ENCODE peak calls at places on chromosomes 3 and 15, in five cellular contexts. G, D, O, L and U are unnamed samples.

GRCh38 chr3:75192065-75192658 is 472.0 kb upstream of the FRG2C start:
- DNase-seq in G (peak), D (peak), O (no peak), L (no peak), U (peak)

GRCh38 chr15:48868549-48868948 is 9.4 kb upstream of the EID1 start:
- DNase-seq in G (peak), D (no peak), O (no peak), L (no peak), U (peak)

GRCh38 chr3:177061382-177061781 is 135.9 kb downstream of the TBL1XR1 start:
- DNase-seq in G (no peak), D (no peak), O (no peak), L (no peak), U (no peak)

GRCh38 chr3:197430961-197431910 is 124.5 kb downstream of the BDH1 start:
- DNase-seq in G (peak), D (no peak), O (no peak), L (no peak), U (peak)

GRCh38 chr15:90249123-90249863 is at the start of gene TTLL13:
- DNase-seq in G (peak), D (peak), O (peak), L (peak), U (peak)

GRCh38 chr3:42228796-42229195 is 37.2 kb downstream of the CCK start:
- DNase-seq in G (no peak), D (peak), O (no peak), L (no peak), U (no peak)

GRCh38 chr15:39792954-39793353 is 10.3 kb upstream of the FSIP1 start:
- DNase-seq in G (peak), D (no peak), O (no peak), L (no peak), U (no peak)

GRCh38 chr3:43865376-43865775 is 174.6 kb downstream of the ABHD5 start:
- DNase-seq in G (no peak), D (no peak), O (no peak), L (no peak), U (no peak)

GRCh38 chr3:108879915-108880314 is 57.3 kb downstream of the TRAT1 start:
- DNase-seq in G (no peak), D (no peak), O (no peak), L (no peak), U (no peak)

GRCh38 chr3:188362405-188362831 is 208.5 kb downstream of the LPP start:
- DNase-seq in G (peak), D (no peak), O (no peak), L (no peak), U (peak)

GRCh38 chr3:127233371-127233770 is 40.4 kb downstream of the PRR23E start:
- DNase-seq in G (no peak), D (no peak), O (no peak), L (no peak), U (peak)

GRCh38 chr3:144039661-144040060 is 68.0 kb downstream of the DIPK2A start:
- DNase-seq in G (no peak), D (no peak), O (no peak), L (no peak), U (no peak)

GRCh38 chr3:9903238-9903624 is 583 bp downstream of the IL17RE start:
- DNase-seq in G (peak), D (no peak), O (peak), L (no peak), U (peak)

GRCh38 chr3:46668591-46668990 is 24.9 kb downstream of the ALS2CL start:
- DNase-seq in G (no peak), D (no peak), O (peak), L (peak), U (no peak)

GRCh38 chr3:23490459-23490858 is 287.3 kb downstream of the UBE2E2 start:
- DNase-seq in G (peak), D (no peak), O (no peak), L (no peak), U (peak)

GRCh38 chr3:153003860-153004259 is 158.2 kb upstream of the RAP2B start:
- DNase-seq in G (no peak), D (no peak), O (no peak), L (no peak), U (no peak)

GRCh38 chr3:172260381-172260780 is 187.9 kb downstream of the GHSR start:
- DNase-seq in G (no peak), D (no peak), O (no peak), L (no peak), U (peak)

GRCh38 chr3:157669403-157669802 is 166.2 kb upstream of the VEPH1 start:
- DNase-seq in G (no peak), D (no peak), O (no peak), L (no peak), U (no peak)

GRCh38 chr15:67177750-67178149 is 76.7 kb downstream of the AAGAB start:
- DNase-seq in G (peak), D (no peak), O (peak), L (peak), U (peak)

GRCh38 chr15:88166330-88166993 is 90.1 kb downstream of the NTRK3 start:
- DNase-seq in G (no peak), D (peak), O (no peak), L (no peak), U (no peak)

GRCh38 chr3:73314182-73314951 is 252.9 kb downstream of the EBLN2 start:
- DNase-seq in G (no peak), D (no peak), O (no peak), L (no peak), U (no peak)

GRCh38 chr3:197209366-197210260 is 88.8 kb downstream of the DLG1 start:
- DNase-seq in G (peak), D (no peak), O (no peak), L (no peak), U (no peak)

GRCh38 chr3:174620138-174620537 is 239.0 kb upstream of the NAALADL2 start:
- DNase-seq in G (peak), D (no peak), O (no peak), L (no peak), U (peak)

GRCh38 chr15:69499521-69500201 is 47.0 kb downstream of the RPLP1 start:
- DNase-seq in G (no peak), D (no peak), O (no peak), L (no peak), U (no peak)

GRCh38 chr3:136186330-136186729 is 9.8 kb downstream of the MSL2 start:
- DNase-seq in G (no peak), D (no peak), O (no peak), L (no peak), U (no peak)

GRCh38 chr15:63075072-63075995 is 32.8 kb downstream of the TPM1 start:
- DNase-seq in G (no peak), D (no peak), O (no peak), L (no peak), U (peak)

GRCh38 chr15:100318880-100319279 is 22.9 kb downstream of the ADAMTS17 start:
- DNase-seq in G (no peak), D (no peak), O (no peak), L (no peak), U (no peak)

GRCh38 chr3:36496734-36497133 is 116.4 kb downstream of the STAC start:
- DNase-seq in G (no peak), D (no peak), O (no peak), L (no peak), U (peak)

GRCh38 chr3:9203317-9203716 is 46.1 kb downstream of the SRGAP3 start:
- DNase-seq in G (no peak), D (no peak), O (no peak), L (no peak), U (no peak)

GRCh38 chr3:107794664-107795443 is 272.1 kb downstream of the BBX start:
- DNase-seq in G (no peak), D (no peak), O (no peak), L (no peak), U (peak)

GRCh38 chr3:120144267-120144666 is 50.0 kb upstream of the GSK3B start:
- DNase-seq in G (no peak), D (no peak), O (no peak), L (no peak), U (peak)

GRCh38 chr3:187971629-187972028 is 182.3 kb upstream of the LPP start:
- DNase-seq in G (no peak), D (no peak), O (no peak), L (no peak), U (no peak)

GRCh38 chr3:30408105-30408557 is 198.3 kb upstream of the TGFBR2 start:
- DNase-seq in G (peak), D (no peak), O (no peak), L (no peak), U (no peak)
- TF ChIP-seq CTCF in G (no peak), D (no peak), O (no peak), L (no peak), U (no peak)

DNA sequence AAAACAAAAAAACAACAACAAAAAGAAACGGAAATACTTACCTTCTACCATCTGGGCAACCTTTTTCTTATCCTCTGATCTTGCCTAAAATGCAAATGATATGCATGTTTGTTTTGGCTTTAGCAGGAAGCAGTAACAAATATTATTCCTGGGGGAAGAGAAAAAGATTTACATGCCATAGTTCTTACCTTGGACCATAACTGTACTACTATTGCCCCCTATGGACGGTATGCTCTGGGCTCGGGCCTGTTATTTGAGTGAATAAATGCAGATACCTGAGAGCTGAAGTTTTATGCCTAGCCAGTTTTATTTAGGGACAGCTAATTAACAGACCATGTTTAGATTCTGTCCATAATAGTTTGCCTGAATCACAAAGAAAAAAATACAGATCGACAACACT is 12.6 kb upstream of the STARD5 start:
- DNase-seq in G (peak), D (peak), O (no peak), L (no peak), U (peak)
- TF ChIP-seq CTCF in G (no peak), D (peak), O (no peak), L (peak), U (peak)

DNA sequence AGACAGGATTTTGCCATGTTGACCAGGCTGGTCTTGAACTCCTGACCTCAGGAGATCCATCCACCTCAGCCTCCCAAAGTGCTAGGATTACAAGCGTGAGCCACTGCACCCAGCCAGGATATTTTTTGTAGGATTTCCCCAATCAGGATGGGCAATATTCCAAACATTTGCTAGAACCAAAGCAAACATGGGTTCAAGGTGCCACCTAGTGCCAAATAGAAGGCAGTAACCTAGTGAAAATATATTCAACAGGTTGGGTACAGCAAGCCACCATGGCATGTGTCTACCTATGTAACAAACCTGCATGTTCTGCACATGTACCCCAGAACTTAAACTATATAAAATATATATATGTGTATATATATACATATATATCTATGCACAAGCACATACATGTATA is 185.9 kb upstream of the CADM2 start:
- DNase-seq in G (no peak), D (no peak), O (no peak), L (no peak), U (no peak)
- TF ChIP-seq CTCF in G (no peak), D (no peak), O (no peak), L (peak), U (no peak)

GRCh38 chr3:163474766-163475165 is 1603.5 kb downstream of the SI start:
- DNase-seq in G (no peak), D (no peak), O (no peak), L (no peak), U (no peak)

GRCh38 chr3:163481738-163482137 is 1596.6 kb downstream of the SI start:
- DNase-seq in G (no peak), D (no peak), O (no peak), L (no peak), U (no peak)

DNA sequence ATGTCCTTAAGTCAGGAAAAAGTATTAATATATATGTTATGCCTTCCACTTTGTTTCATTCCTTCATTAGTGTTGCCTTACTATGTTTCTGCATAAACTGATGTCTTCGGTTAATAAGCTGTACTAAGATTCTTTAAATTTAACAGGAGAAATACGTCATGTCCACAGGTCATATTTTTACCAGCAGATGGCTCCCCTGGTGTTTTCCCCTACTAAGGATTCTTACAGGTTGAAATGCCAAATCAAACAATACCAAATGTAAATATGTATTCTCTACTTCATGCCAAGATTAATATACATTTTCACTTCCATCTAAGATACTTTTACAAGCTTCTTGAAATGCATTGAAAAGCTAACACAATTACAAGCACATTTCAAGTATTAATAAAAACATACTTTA is 1602.1 kb downstream of the SI start:
- DNase-seq in G (no peak), D (no peak), O (no peak), L (no peak), U (no peak)
- TF ChIP-seq CTCF in G (no peak), D (no peak), O (no peak), L (no peak), U (no peak)

DNA sequence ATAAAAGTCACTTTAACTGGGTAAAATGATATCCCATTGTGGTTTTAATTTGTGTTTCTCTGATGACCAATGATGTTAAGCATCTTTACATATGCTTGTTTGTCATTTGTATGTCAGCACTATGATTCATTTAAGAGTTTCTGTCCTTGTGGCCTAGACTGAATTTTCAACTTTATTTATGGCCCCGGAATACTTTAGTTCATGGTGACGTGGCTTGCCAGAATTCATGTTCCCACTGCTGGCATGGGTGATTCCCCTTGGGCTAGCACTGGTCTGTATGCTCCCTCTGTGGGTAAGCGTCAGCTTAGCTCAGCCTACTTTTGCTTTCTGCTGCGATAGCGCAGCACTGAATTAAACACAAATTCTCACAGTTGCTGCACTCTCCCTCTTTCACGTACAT is 436.3 kb upstream of the SGO1 start:
- DNase-seq in G (no peak), D (no peak), O (no peak), L (no peak), U (peak)
- TF ChIP-seq CTCF in G (no peak), D (no peak), O (peak), L (no peak), U (no peak)

DNA sequence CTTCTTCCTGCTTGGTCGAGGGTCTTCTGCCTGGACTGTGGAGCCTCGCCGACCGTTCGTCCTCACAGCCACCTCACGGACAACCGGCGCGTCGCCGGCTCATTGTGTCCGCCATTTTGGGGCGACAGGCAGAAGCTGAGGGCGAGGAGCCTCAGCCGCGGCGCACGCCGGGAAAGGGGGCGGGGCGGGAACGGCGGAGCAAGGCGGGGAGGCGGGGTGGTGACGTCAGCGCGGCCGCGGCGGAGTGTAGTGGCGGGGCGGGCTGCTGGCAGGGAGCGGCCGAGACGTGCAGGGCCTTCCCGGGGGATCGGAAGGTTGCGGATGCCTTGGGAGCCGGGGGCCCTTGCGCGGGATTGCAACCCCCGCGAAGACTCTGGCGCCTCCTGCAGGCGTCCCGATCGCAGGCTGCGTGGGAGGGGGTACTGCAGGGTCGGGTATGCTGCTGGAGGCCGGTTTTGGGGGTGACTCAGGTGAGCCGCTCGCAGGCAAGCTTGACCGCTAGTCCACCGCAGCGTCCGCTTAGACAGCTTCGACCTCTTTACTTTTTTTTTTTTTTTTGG is at the start of gene WDR82:
- DNase-seq in G (peak), D (peak), O (peak), L (peak), U (peak)
- TF ChIP-seq CTCF in G (peak), D (no peak), O (peak), L (peak), U (peak)

DNA sequence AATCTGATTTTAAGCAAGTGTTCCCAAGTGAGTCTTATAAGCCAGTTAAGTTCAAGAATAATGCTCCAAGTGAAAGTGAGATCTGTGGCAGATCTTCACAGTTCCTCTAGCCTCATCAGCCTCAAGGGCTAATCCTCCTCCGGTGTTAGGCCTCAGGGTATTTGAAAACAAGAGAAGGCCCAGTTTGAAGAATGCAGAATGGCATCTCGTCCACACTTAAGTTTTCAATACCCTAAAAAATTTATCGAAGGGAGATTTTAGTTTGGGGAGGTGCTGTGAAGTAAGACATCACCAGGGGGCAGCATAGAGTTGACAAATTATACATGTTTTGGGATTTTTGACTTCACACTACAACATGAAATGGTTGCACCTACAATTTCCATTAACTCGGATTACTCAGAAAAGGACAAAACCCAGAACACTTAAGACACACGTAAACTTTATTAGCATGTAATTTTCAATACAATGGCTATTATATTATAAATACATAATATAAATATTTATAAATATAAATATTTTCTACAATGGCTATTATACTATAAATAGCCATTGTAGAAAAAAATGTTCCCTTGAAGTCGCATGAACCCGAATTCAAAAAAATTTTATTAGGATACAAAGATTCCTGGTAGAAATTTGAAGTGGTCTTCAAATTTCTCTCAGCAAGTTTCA is 2.3 kb upstream of the TMEM266 start:
- DNase-seq in G (peak), D (peak), O (no peak), L (no peak), U (peak)
- TF ChIP-seq CTCF in G (peak), D (peak), O (peak), L (peak), U (peak)

GRCh38 chr3:167489571-167489970 is 15.7 kb upstream of the SERPINI2 start:
- DNase-seq in G (no peak), D (no peak), O (no peak), L (no peak), U (no peak)

GRCh38 chr3:167497903-167498302 is 24.1 kb upstream of the SERPINI2 start:
- DNase-seq in G (no peak), D (no peak), O (no peak), L (no peak), U (no peak)

GRCh38 chr3:167491626-167492025 is 17.8 kb upstream of the SERPINI2 start:
- DNase-seq in G (no peak), D (no peak), O (no peak), L (no peak), U (no peak)

GRCh38 chr3:167487556-167487955 is 13.7 kb upstream of the SERPINI2 start:
- DNase-seq in G (no peak), D (no peak), O (no peak), L (no peak), U (no peak)

GRCh38 chr3:167493240-167493639 is 19.4 kb upstream of the SERPINI2 start:
- DNase-seq in G (no peak), D (no peak), O (no peak), L (no peak), U (no peak)
- TF ChIP-seq CTCF in G (no peak), D (no peak), O (no peak), L (no peak), U (no peak)